ENCODE peak calls at places on chromosomes 5 and 9, in six cellular contexts. K is HCT116, A is WTC11, P is ovary, R is psoas muscle, T is GM23338. H is an unnamed sample.

GRCh38 chr5:148730272-148730954 is 76.1 kb upstream of the HTR4 start:
- DNase-seq in K (no peak), A (no peak), P (no peak), R (no peak), T (no peak), H (no peak)

GRCh38 chr9:123973590-123974223 is 37.9 kb upstream of the LHX2 start:
- DNase-seq in K (no peak), A (no peak), P (no peak), R (no peak), T (no peak), H (no peak)

GRCh38 chr5:139193928-139194327 is 4.2 kb downstream of the SIL1 start:
- DNase-seq in K (no peak), A (no peak), P (no peak), R (no peak), T (peak), H (no peak)

GRCh38 chr5:96476654-96477053 is 43.6 kb upstream of the PCSK1 start:
- DNase-seq in K (no peak), A (no peak), P (no peak), R (no peak), T (no peak), H (no peak)

GRCh38 chr9:93132946-93133640 is 958 bp downstream of the NINJ1 start:
- DNase-seq in K (no peak), A (no peak), P (peak), R (no peak), T (peak), H (no peak)

GRCh38 chr9:90449213-90449925 is 193.3 kb downstream of the DIRAS2 start:
- DNase-seq in K (no peak), A (no peak), P (no peak), R (no peak), T (no peak), H (no peak)

GRCh38 chr5:131305906-131306305 is 42.1 kb downstream of the CDC42SE2 start:
- DNase-seq in K (no peak), A (no peak), P (no peak), R (no peak), T (no peak), H (no peak)

GRCh38 chr5:158406884-158407790 is 548.2 kb upstream of the CLINT1 start:
- DNase-seq in K (no peak), A (no peak), P (no peak), R (no peak), T (no peak), H (no peak)

GRCh38 chr5:38899936-38900335 is 54.1 kb downstream of the OSMR start:
- DNase-seq in K (no peak), A (no peak), P (no peak), R (no peak), T (peak), H (no peak)

GRCh38 chr5:139061856-139062255 is 136.3 kb downstream of the SIL1 start:
- DNase-seq in K (no peak), A (no peak), P (no peak), R (no peak), T (peak), H (no peak)

GRCh38 chr9:125376261-125377226 is 114.9 kb downstream of the GAPVD1 start:
- DNase-seq in K (no peak), A (no peak), P (no peak), R (no peak), T (no peak), H (no peak)

GRCh38 chr5:146164382-146164781 is 18.1 kb downstream of the LARS1 start:
- DNase-seq in K (no peak), A (no peak), P (no peak), R (no peak), T (no peak), H (no peak)

GRCh38 chr5:93929146-93929545 is 187.7 kb upstream of the POU5F2 start:
- DNase-seq in K (no peak), A (no peak), P (no peak), R (no peak), T (no peak), H (no peak)

GRCh38 chr5:67089200-67089725 is 107.3 kb downstream of the CD180 start:
- DNase-seq in K (no peak), A (no peak), P (no peak), R (no peak), T (no peak), H (no peak)

GRCh38 chr9:21455320-21455719 is 15.1 kb downstream of the IFNA1 start:
- DNase-seq in K (peak), A (peak), P (no peak), R (no peak), T (peak), H (peak)

GRCh38 chr9:107707915-107708441 is 218.4 kb upstream of the KLF4 start:
- DNase-seq in K (no peak), A (no peak), P (no peak), R (no peak), T (no peak), H (no peak)

GRCh38 chr5:8840237-8840636 is 705.6 kb downstream of the SEMA5A start:
- DNase-seq in K (no peak), A (peak), P (no peak), R (no peak), T (peak), H (peak)

GRCh38 chr5:176737001-176737745 is 73.2 kb upstream of the UNC5A start:
- DNase-seq in K (no peak), A (no peak), P (no peak), R (no peak), T (no peak), H (no peak)

GRCh38 chr5:81428866-81429265 is 34.9 kb upstream of the ACOT12 start:
- DNase-seq in K (no peak), A (no peak), P (no peak), R (no peak), T (no peak), H (no peak)

GRCh38 chr5:149474198-149474597 is 77.0 kb downstream of the CSNK1A1 start:
- DNase-seq in K (no peak), A (no peak), P (no peak), R (no peak), T (no peak), H (no peak)

GRCh38 chr9:81687521-81688261 is 1.7 kb downstream of the TLE1 start:
- DNase-seq in K (no peak), A (peak), P (peak), R (peak), T (peak), H (peak)

GRCh38 chr5:176629853-176630680 is at the start of the genes EIF4E1B and SNCB:
- DNase-seq in K (no peak), A (peak), P (no peak), R (peak), T (peak), H (peak)

GRCh38 chr5:113375492-113376060 is 59.2 kb downstream of the TSSK1B start:
- DNase-seq in K (no peak), A (no peak), P (no peak), R (no peak), T (no peak), H (no peak)

GRCh38 chr5:113044776-113045175 is 68.2 kb downstream of the DCP2 start:
- DNase-seq in K (no peak), A (no peak), P (no peak), R (no peak), T (no peak), H (no peak)

GRCh38 chr5:134003957-134004625 is 684 bp downstream of the VDAC1 start:
- DNase-seq in K (no peak), A (peak), P (peak), R (peak), T (peak), H (no peak)

GRCh38 chr9:126864771-126865170 is 4.3 kb downstream of the ZBTB34 start:
- DNase-seq in K (no peak), A (no peak), P (no peak), R (no peak), T (no peak), H (no peak)

GRCh38 chr5:32581010-32581785 is 4.2 kb upstream of the SUB1 start:
- DNase-seq in K (no peak), A (no peak), P (no peak), R (no peak), T (no peak), H (no peak)

GRCh38 chr5:136174021-136174659 is 18.8 kb downstream of the SMIM32 start:
- DNase-seq in K (peak), A (no peak), P (no peak), R (no peak), T (peak), H (no peak)

GRCh38 chr9:137028281-137029057 is 432 bp upstream of the ABCA2 start:
- DNase-seq in K (no peak), A (peak), P (peak), R (peak), T (peak), H (peak)

GRCh38 chr9:112029921-112030444 is 133.4 kb downstream of the UGCG start:
- DNase-seq in K (no peak), A (no peak), P (no peak), R (no peak), T (peak), H (no peak)

GRCh38 chr9:77906991-77907390 is 124.6 kb downstream of the GNAQ start:
- DNase-seq in K (no peak), A (no peak), P (no peak), R (no peak), T (no peak), H (no peak)

GRCh38 chr9:136488247-136489214 is 5.7 kb upstream of the SEC16A start:
- DNase-seq in K (no peak), A (peak), P (peak), R (peak), T (peak), H (peak)

GRCh38 chr5:30479104-30479503 is 714.4 kb upstream of the CDH6 start:
- DNase-seq in K (no peak), A (no peak), P (no peak), R (no peak), T (no peak), H (no peak)
- TF ChIP-seq CTCF in K (no peak), A (no peak), P (no peak), R (no peak), T (no peak), H (no peak)

DNA sequence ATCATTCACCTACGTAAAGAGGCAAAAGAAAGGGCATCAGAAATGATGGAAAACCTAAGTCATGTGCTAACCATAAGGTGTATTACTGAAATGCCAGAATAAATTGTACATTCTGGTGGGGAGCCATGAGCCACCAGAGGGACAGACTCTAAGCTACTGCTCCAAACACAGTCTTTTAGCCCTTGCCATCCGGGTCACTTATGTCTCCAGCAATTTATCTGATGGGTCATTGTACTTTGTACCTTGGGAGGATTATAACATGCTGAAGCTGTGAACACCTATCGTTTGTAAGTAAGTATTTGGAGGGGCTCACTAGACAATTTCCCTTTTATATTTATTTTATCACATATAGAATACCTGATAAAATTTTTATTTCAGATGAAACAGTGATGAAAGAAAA is 495.1 kb downstream of the KIF4B start:
- DNase-seq in K (no peak), A (no peak), P (no peak), R (no peak), T (no peak), H (no peak)
- TF ChIP-seq CTCF in K (no peak), A (no peak), P (no peak), R (no peak), T (no peak), H (no peak)

GRCh38 chr5:78899922-78900362 is 85.2 kb downstream of the ARSB start:
- DNase-seq in K (peak), A (peak), P (no peak), R (no peak), T (peak), H (peak)
- TF ChIP-seq CTCF in K (peak), A (peak), P (no peak), R (peak), T (peak), H (peak)

GRCh38 chr5:3509290-3509689 is 86.3 kb upstream of the IRX1 start:
- DNase-seq in K (no peak), A (no peak), P (no peak), R (no peak), T (no peak), H (no peak)
- TF ChIP-seq CTCF in K (peak), A (no peak), P (no peak), R (no peak), T (peak), H (no peak)

GRCh38 chr5:57082441-57083067 is 91.3 kb upstream of the GPBP1 start:
- DNase-seq in K (peak), A (no peak), P (no peak), R (no peak), T (peak), H (no peak)
- TF ChIP-seq CTCF in K (peak), A (no peak), P (no peak), R (no peak), T (peak), H (peak)

GRCh38 chr5:126046996-126047395 is 376.2 kb upstream of the GRAMD2B start:
- DNase-seq in K (no peak), A (no peak), P (no peak), R (no peak), T (no peak), H (no peak)
- TF ChIP-seq CTCF in K (no peak), A (no peak), P (no peak), R (no peak), T (peak), H (no peak)

GRCh38 chr9:34546102-34546833 is 23.5 kb upstream of the ENHO start:
- DNase-seq in K (no peak), A (no peak), P (no peak), R (no peak), T (no peak), H (no peak)
- TF ChIP-seq CTCF in K (no peak), A (no peak), P (no peak), R (no peak), T (no peak), H (no peak)

GRCh38 chr5:179406031-179406681 is 60.9 kb upstream of the ADAMTS2 start:
- DNase-seq in K (no peak), A (no peak), P (no peak), R (no peak), T (no peak), H (no peak)

GRCh38 chr5:179405426-179406030 is 60.3 kb upstream of the ADAMTS2 start:
- DNase-seq in K (no peak), A (no peak), P (no peak), R (no peak), T (no peak), H (no peak)

GRCh38 chr5:179405054-179405416 is 59.8 kb upstream of the ADAMTS2 start:
- DNase-seq in K (no peak), A (no peak), P (no peak), R (no peak), T (no peak), H (no peak)

GRCh38 chr5:179403426-179404147 is 58.3 kb upstream of the ADAMTS2 start:
- DNase-seq in K (no peak), A (no peak), P (no peak), R (no peak), T (no peak), H (no peak)

DNA sequence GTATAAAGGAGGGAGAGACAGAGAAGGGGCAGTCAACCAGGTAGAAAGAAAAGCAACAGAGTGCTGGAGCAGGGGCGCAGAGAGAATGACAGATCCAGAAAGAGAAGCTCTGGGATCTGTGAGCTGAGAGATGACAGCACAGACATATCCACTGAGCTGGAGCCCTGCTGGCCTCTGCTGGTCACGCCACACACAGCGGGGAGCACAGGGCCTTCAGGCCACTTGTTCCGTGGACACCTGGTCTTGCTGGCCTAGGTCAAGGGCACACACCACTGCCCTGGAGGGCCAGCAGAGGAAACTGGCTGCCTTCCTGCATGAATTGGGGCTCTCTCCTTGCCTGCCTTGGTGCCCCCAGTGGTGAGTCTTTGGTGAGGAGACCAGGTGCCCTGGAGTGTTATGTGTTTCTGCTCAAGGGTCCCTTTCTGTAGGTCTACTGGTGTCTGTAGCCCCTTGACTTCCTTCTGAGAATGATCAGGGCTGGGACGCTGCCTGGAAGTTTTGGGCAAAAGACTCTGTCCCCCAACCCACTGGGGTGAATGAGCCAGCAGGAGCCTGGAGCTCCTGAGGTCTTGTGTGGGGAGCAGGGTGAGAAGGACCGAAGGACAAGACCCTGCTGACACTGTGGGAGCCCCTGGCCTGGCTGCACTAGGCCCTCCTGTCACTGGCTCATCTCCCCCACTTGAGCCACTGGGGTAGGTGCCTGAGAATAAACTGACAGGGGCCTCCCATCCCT is 59.2 kb upstream of the ADAMTS2 start:
- DNase-seq in K (no peak), A (no peak), P (no peak), R (no peak), T (no peak), H (no peak)
- TF ChIP-seq CTCF in K (peak), A (no peak), P (no peak), R (peak), T (peak), H (no peak)

GRCh38 chr5:172050070-172050469 is 43.6 kb upstream of the FBXW11 start:
- DNase-seq in K (no peak), A (no peak), P (no peak), R (no peak), T (no peak), H (no peak)

GRCh38 chr5:172055421-172055820 is 49.0 kb upstream of the FBXW11 start:
- DNase-seq in K (no peak), A (no peak), P (no peak), R (no peak), T (no peak), H (no peak)

GRCh38 chr5:172051643-172052362 is 45.4 kb upstream of the FBXW11 start:
- DNase-seq in K (no peak), A (no peak), P (no peak), R (no peak), T (no peak), H (no peak)

GRCh38 chr5:172054611-172055153 is 48.2 kb upstream of the FBXW11 start:
- DNase-seq in K (no peak), A (no peak), P (no peak), R (no peak), T (no peak), H (no peak)

DNA sequence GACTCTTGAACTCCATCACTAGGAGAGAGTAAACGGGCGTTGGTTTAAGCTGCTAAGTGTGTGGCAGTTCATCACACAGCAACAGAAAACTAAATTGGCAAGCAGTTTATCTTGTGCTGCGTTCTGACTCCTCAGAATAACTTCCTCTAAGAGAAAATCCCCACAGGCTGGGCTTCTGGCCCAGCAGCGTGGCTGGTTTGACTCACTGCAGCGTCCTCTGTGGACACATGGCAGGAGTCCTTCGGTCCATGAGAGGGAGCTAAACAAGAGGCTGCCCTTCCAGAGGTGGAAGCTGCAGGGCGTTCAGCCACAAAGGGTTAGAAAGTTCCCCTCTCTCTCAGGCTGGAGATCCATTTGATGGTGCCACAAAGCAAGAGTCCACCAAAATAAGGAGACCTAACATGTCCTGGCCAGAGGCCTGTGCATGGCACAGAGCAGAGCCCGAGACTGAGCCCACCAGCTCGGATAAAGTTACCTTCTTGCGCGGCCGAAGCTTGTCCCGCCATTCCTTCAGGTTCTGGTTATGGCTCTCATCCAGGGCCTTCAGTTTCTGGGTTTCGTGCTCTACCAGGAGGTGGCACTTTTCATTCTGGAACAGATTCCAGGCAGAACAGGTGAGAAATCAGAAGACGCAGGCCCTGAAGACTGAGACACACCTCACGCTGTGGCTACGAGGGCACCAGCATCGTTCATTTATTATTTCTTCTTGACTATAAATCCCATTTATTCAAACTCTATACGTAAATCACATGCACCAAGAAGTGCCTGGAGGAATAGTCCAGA is 46.2 kb upstream of the FBXW11 start:
- DNase-seq in K (no peak), A (no peak), P (peak), R (no peak), T (no peak), H (no peak)
- TF ChIP-seq CTCF in K (no peak), A (no peak), P (no peak), R (no peak), T (peak), H (no peak)

GRCh38 chr5:41157272-41157671 is 56.1 kb downstream of the C6 start:
- DNase-seq in K (no peak), A (no peak), P (no peak), R (no peak), T (no peak), H (no peak)
- TF ChIP-seq CTCF in K (no peak), A (no peak), P (no peak), R (no peak), T (no peak), H (no peak)